ENCODE peak calls at places on chromosome 10, in seven cellular contexts. S is OCI-M1; K is stimulated activated naive CD4-positive, alpha-beta T cell; W is OCI-LY7; J is NCI-H1436; C is HFF-Myc; X is GM04503. P is an unnamed sample.

GRCh38 chr10:117675516-117675915 is 133.0 kb downstream of the EMX2 start:
- DNase-seq in S (no peak), K (no peak), W (no peak), J (no peak), C (no peak), X (no peak), P (no peak)

GRCh38 chr10:3828404-3829192 is 43.6 kb upstream of the KLF6 start:
- DNase-seq in S (peak), K (no peak), W (peak), J (no peak), C (no peak), X (no peak), P (no peak)

GRCh38 chr10:63629363-63630084 is 108.3 kb downstream of the REEP3 start:
- DNase-seq in S (peak), K (peak), W (peak), J (peak), C (peak), X (peak), P (peak)

GRCh38 chr10:102267748-102268147 is 22.4 kb downstream of the GBF1 start:
- DNase-seq in S (no peak), K (no peak), W (no peak), J (no peak), C (no peak), X (peak), P (no peak)

GRCh38 chr10:101292194-101293006 is 61.6 kb upstream of the BTRC start:
- DNase-seq in S (no peak), K (no peak), W (no peak), J (peak), C (no peak), X (no peak), P (peak)

GRCh38 chr10:79979973-79980687 is 31.2 kb upstream of the SFTPD start:
- DNase-seq in S (no peak), K (no peak), W (no peak), J (no peak), C (no peak), X (no peak), P (no peak)

GRCh38 chr10:78865518-78865835 is 203.3 kb upstream of the ZMIZ1 start:
- DNase-seq in S (no peak), K (no peak), W (no peak), J (no peak), C (no peak), X (no peak), P (peak)

GRCh38 chr10:88091490-88092061 is 228.2 kb downstream of the PTEN start:
- DNase-seq in S (peak), K (peak), W (peak), J (no peak), C (no peak), X (no peak), P (no peak)

GRCh38 chr10:78931333-78932083 is 137.3 kb upstream of the ZMIZ1 start:
- DNase-seq in S (no peak), K (no peak), W (no peak), J (no peak), C (peak), X (peak), P (no peak)

GRCh38 chr10:124032982-124033886 is 60.2 kb downstream of the CHST15 start:
- DNase-seq in S (peak), K (no peak), W (no peak), J (no peak), C (no peak), X (peak), P (no peak)

GRCh38 chr10:110326351-110327032 is 21.8 kb upstream of the SMNDC1 start:
- DNase-seq in S (no peak), K (no peak), W (no peak), J (no peak), C (peak), X (peak), P (no peak)

GRCh38 chr10:70283445-70284399 is at the start of gene NPFFR1:
- DNase-seq in S (no peak), K (no peak), W (no peak), J (peak), C (no peak), X (no peak), P (no peak)

GRCh38 chr10:120854388-120854787 is 3.2 kb downstream of the WDR11 start:
- DNase-seq in S (no peak), K (no peak), W (no peak), J (no peak), C (no peak), X (no peak), P (no peak)

GRCh38 chr10:110260746-110261477 is 43.8 kb downstream of the SMNDC1 start:
- DNase-seq in S (peak), K (no peak), W (no peak), J (no peak), C (no peak), X (peak), P (no peak)

GRCh38 chr10:131710142-131710861 is 190.5 kb upstream of the PPP2R2D start:
- DNase-seq in S (no peak), K (no peak), W (no peak), J (no peak), C (no peak), X (no peak), P (no peak)

GRCh38 chr10:124558901-124559321 is 97.3 kb downstream of the LHPP start:
- DNase-seq in S (no peak), K (no peak), W (no peak), J (no peak), C (no peak), X (no peak), P (no peak)

P was measured in amygdala.